ENCODE peak calls at places on chromosomes 4 and X, in nine cellular contexts. G, Y, N, I, K, O, D, Z and Q are unnamed samples.

GRCh38 chrX:140701480-140701879 is 8.1 kb upstream of the LINC00632 start:
- DNase-seq in G (no peak), Z (no peak), N (peak; percentile 58), D (no peak), O (peak; percentile 68), Y (no peak), I (no peak), K (no peak), Q (no peak)

GRCh38 chr4:167023359-167023925 is 210.9 kb downstream of the SPOCK3 start:
- DNase-seq in I (no peak), Y (no peak), D (no peak), G (no peak), Z (no peak), N (no peak), K (no peak), O (peak; percentile 17), Q (no peak)

GRCh38 chrX:151694121-151694520 is 1.1 kb upstream of the PRRG3 start:
- DNase-seq in Z (no peak), N (no peak), D (no peak), O (no peak), K (no peak), Y (no peak), I (no peak), G (no peak), Q (no peak)

GRCh38 chr4:113682730-113683129 is 78.8 kb downstream of the CAMK2D start:
- DNase-seq in D (no peak), G (no peak), N (peak; percentile 70), O (no peak), Z (no peak), I (no peak), K (no peak), Y (no peak), Q (no peak)

GRCh38 chr4:156931267-156931666 is 40.3 kb downstream of the PDGFC start:
- DNase-seq in Z (no peak), N (peak; percentile 82), K (no peak), O (peak; percentile 80), Y (no peak), I (peak; percentile 44), D (no peak), G (no peak), Q (no peak)

GRCh38 chrX:65093658-65094057 is 117.4 kb upstream of the ZC4H2 start:
- DNase-seq in D (no peak), K (no peak), G (no peak), Z (no peak), N (no peak), Y (peak; percentile 29), I (no peak), O (no peak), Q (no peak)

GRCh38 chr4:1899149-1900086 is 28.2 kb downstream of the NSD2 start:
- DNase-seq in D (peak; percentile 68), N (peak; percentile 59), I (peak; percentile 74), Z (peak; percentile 56), K (peak; percentile 84), G (peak; percentile 75), O (peak; percentile 87), Y (peak; percentile 73), Q (peak; percentile 95)

GRCh38 chr4:10746371-10747143 is 62.0 kb upstream of the CLNK start:
- DNase-seq in G (no peak), D (no peak), K (no peak), Z (no peak), I (no peak), O (no peak), N (no peak), Y (no peak), Q (no peak)

GRCh38 chrX:97290199-97290598 is 406.5 kb downstream of the RPA4 start:
- DNase-seq in K (no peak), Y (no peak), Z (no peak), I (no peak), N (no peak), G (no peak), D (no peak), O (no peak), Q (no peak)

GRCh38 chr4:16083217-16084191 is at the start of gene PROM1:
- DNase-seq in Z (peak; percentile 19), O (no peak), D (peak; percentile 71), I (peak; percentile 56), G (no peak), K (no peak), N (no peak), Y (peak; percentile 60), Q (peak; percentile 53)

GRCh38 chr4:36226430-36227227 is 17.7 kb downstream of the ARAP2 start:
- DNase-seq in D (no peak), Y (no peak), G (no peak), N (no peak), K (no peak), O (no peak), Z (no peak), I (no peak), Q (no peak)

GRCh38 chr4:158858410-158859189 is 89.8 kb downstream of the FNIP2 start:
- DNase-seq in G (no peak), O (no peak), K (no peak), I (no peak), Z (no peak), N (peak; percentile 58), D (no peak), Y (no peak), Q (peak; percentile 80)

GRCh38 chr4:31360786-31361185 is 640.6 kb downstream of the PCDH7 start:
- DNase-seq in Z (no peak), I (no peak), G (no peak), N (no peak), O (peak; percentile 97), Y (peak; percentile 17), K (no peak), D (no peak), Q (no peak)

GRCh38 chrX:110450050-110450449 is 91.4 kb downstream of the RTL9 start:
- DNase-seq in D (peak; percentile 63), Z (peak; percentile 49), G (peak; percentile 82), I (peak; percentile 87), K (peak; percentile 86), Y (peak; percentile 78), O (peak; percentile 76), N (peak; percentile 81), Q (peak; percentile 94)

GRCh38 chrX:108437789-108438623 is at the start of gene COL4A6:
- DNase-seq in G (no peak), O (peak; percentile 20), K (no peak), Y (no peak), N (no peak), I (peak; percentile 7), D (no peak), Z (no peak), Q (no peak)

GRCh38 chr4:14184265-14184664 is 556.7 kb upstream of the BOD1L1 start:
- DNase-seq in Z (peak; percentile 33), G (no peak), K (no peak), Y (no peak), D (no peak), N (no peak), O (peak; percentile 76), I (no peak), Q (no peak)

GRCh38 chr4:123599920-123600394 is 203.4 kb downstream of the SPRY1 start:
- DNase-seq in N (no peak), O (peak; percentile 81), G (peak; percentile 75), Y (peak; percentile 89), I (peak; percentile 25), D (peak; percentile 87), K (peak; percentile 83), Z (peak; percentile 73), Q (no peak)

GRCh38 chr4:87065016-87065415 is 130.2 kb downstream of the AFF1 start:
- DNase-seq in N (no peak), O (no peak), I (no peak), K (no peak), Z (no peak), G (no peak), Y (no peak), D (no peak), Q (no peak)

GRCh38 chr4:48042979-48043461 is 26.4 kb downstream of the NIPAL1 start:
- DNase-seq in K (no peak), D (no peak), I (no peak), G (no peak), O (no peak), N (no peak), Z (no peak), Y (no peak), Q (no peak)

GRCh38 chr4:141290771-141291170 is 70.1 kb downstream of the ZNF330 start:
- DNase-seq in K (no peak), O (no peak), N (no peak), Z (no peak), G (no peak), D (no peak), I (no peak), Y (no peak), Q (no peak)

GRCh38 chrX:91279479-91279878 is 155.2 kb upstream of the PABPC5 start:
- DNase-seq in O (no peak), K (no peak), Z (no peak), G (no peak), I (no peak), Y (no peak), D (no peak), N (no peak), Q (no peak)

GRCh38 chr4:879730-880079 is 52.4 kb downstream of the GAK start:
- DNase-seq in O (no peak), Y (no peak), I (no peak), D (no peak), G (no peak), K (no peak), N (no peak), Z (no peak), Q (no peak)

GRCh38 chr4:163587867-163588266 is 93.4 kb downstream of the TMA16 start:
- DNase-seq in N (peak; percentile 18), D (no peak), K (no peak), I (no peak), Z (no peak), O (no peak), G (no peak), Y (no peak), Q (no peak)

GRCh38 chrX:130024127-130024526 is 41.7 kb downstream of the BCORL1 start:
- DNase-seq in Z (peak; percentile 78), Y (peak; percentile 83), N (peak; percentile 43), I (peak; percentile 64), G (peak; percentile 67), K (peak; percentile 87), O (peak; percentile 72), D (peak; percentile 88), Q (peak; percentile 86)
- TF ChIP-seq CTCF in Z (no peak), Y (no peak), N (no peak), I (no peak), G (no peak), K (no peak), O (no peak), D (no peak), Q (no peak)

GRCh38 chrX:133981908-133982307 is 3.5 kb downstream of the GPC3 start:
- DNase-seq in N (no peak), D (no peak), K (no peak), I (no peak), G (no peak), Y (no peak), O (no peak), Z (no peak), Q (peak; percentile 14)
- H3K4me1 ChIP-seq in N (no peaks in the 10 kb centered on the region), D (no peaks in the 10 kb centered on the region), K (no peaks in the 10 kb centered on the region), I (no peaks in the 10 kb centered on the region), G (no peaks in the 10 kb centered on the region), Y (no peaks in the 10 kb centered on the region), O (peaks cover 14% of the 10 kb centered on the region), Z (peaks cover 4% of the 10 kb centered on the region), Q (no peaks in the 10 kb centered on the region)

GRCh38 chr4:153344131-153345010 is at the start of gene MND1:
- DNase-seq in I (peak; percentile 83), K (peak; percentile 88), Y (peak; percentile 90), N (peak; percentile 81), D (peak; percentile 91), O (peak; percentile 83), Z (peak; percentile 82), G (peak; percentile 89), Q (peak; percentile 94)
- TF ChIP-seq CTCF in I (peak; percentile 86), K (peak; percentile 99), Y (peak; percentile 92), N (peak; percentile 78), D (peak; percentile 86), O (peak; percentile 87), Z (peak; percentile 98), G (peak; percentile 98), Q (peak; percentile 62)

GRCh38 chr4:144654161-144654560 is 8.2 kb downstream of the HHIP start:
- DNase-seq in O (no peak), N (no peak), G (no peak), Z (no peak), K (no peak), D (no peak), Y (no peak), I (no peak), Q (no peak)
- H3K4me1 ChIP-seq in O (no peaks in the 10 kb centered on the region), N (peaks cover under 1% of the 10 kb centered on the region), G (no peaks in the 10 kb centered on the region), Z (no peaks in the 10 kb centered on the region), K (no peaks in the 10 kb centered on the region), D (peaks cover 2% of the 10 kb centered on the region), Y (no peaks in the 10 kb centered on the region), I (no peaks in the 10 kb centered on the region), Q (peaks cover 12% of the 10 kb centered on the region)